ENCODE peak calls at places on chromosomes 7 and 10, in seven cellular contexts. A is NCI-H1930, E is hepatocyte, R is iPS-NIHi11, M is AG04450, N is cardiac muscle cell, W is left ventricle myocardium superior. U is an unnamed sample.

GRCh38 chr7:66930341-66930740 is 9.3 kb downstream of the TMEM248 start:
- DNase-seq in A (no peak), E (peak; percentile 13), R (peak; percentile 72), M (no peak), N (peak; percentile 22), W (no peak), U (peak; percentile 30)

GRCh38 chr7:30740417-30741181 is 11.3 kb upstream of the INMT start:
- DNase-seq in A (peak; percentile 39), E (peak; percentile 82), R (peak; percentile 95), M (peak; percentile 23), N (peak; percentile 81), W (peak; percentile 86), U (peak; percentile 63)

GRCh38 chr7:28847681-28848080 is 110.4 kb downstream of the TRIL start:
- DNase-seq in A (no peak), E (no peak), R (no peak), M (no peak), N (no peak), W (peak; percentile 77), U (no peak)

GRCh38 chr7:108007280-108007679 is 4.3 kb upstream of the LAMB1 start:
- DNase-seq in A (no peak), E (no peak), R (no peak), M (no peak), N (peak; percentile 66), W (no peak), U (no peak)

GRCh38 chr10:7576340-7576739 is 90.4 kb downstream of the ITIH5 start:
- DNase-seq in A (no peak), E (no peak), R (no peak), M (no peak), N (no peak), W (no peak), U (no peak)

GRCh38 chr7:140610204-140611165 is 30.1 kb downstream of the DENND2A start:
- DNase-seq in A (no peak), E (no peak), R (no peak), M (no peak), N (no peak), W (no peak), U (no peak)

GRCh38 chr10:126468876-126469643 is 80.8 kb upstream of the ADAM12 start:
- DNase-seq in A (no peak), E (no peak), R (no peak), M (no peak), N (peak; percentile 34), W (no peak), U (peak; percentile 29)

GRCh38 chr7:15007507-15007906 is 105.0 kb upstream of the DGKB start:
- DNase-seq in A (no peak), E (peak; percentile 26), R (peak; percentile 30), M (no peak), N (peak; percentile 13), W (no peak), U (peak; percentile 7)

GRCh38 chr10:110445871-110446270 is 51.8 kb upstream of the DUSP5 start:
- DNase-seq in A (no peak), E (no peak), R (no peak), M (no peak), N (no peak), W (no peak), U (no peak)

GRCh38 chr7:131674131-131674530 is 117.7 kb upstream of the PODXL start:
- DNase-seq in A (no peak), E (no peak), R (no peak), M (no peak), N (no peak), W (no peak), U (no peak)

GRCh38 chr10:3494131-3494878 is 290.7 kb downstream of the KLF6 start:
- DNase-seq in A (no peak), E (no peak), R (no peak), M (no peak), N (peak; percentile 90), W (no peak), U (peak; percentile 32)

GRCh38 chr7:77538186-77538907 is 1.3 kb downstream of the PTPN12 start:
- DNase-seq in A (peak; percentile 40), E (peak; percentile 91), R (peak; percentile 74), M (peak; percentile 71), N (peak; percentile 97), W (peak; percentile 87), U (peak; percentile 96)

GRCh38 chr7:116588225-116588624 is 63.4 kb downstream of the CAV1 start:
- DNase-seq in A (no peak), E (no peak), R (no peak), M (no peak), N (peak; percentile 77), W (no peak), U (peak; percentile 85)

GRCh38 chr7:95910341-95910740 is 138.0 kb downstream of the DYNC1I1 start:
- DNase-seq in A (no peak), E (no peak), R (no peak), M (no peak), N (no peak), W (no peak), U (no peak)

GRCh38 chr7:37899712-37900247 is 16.8 kb downstream of the SFRP4 start:
- DNase-seq in A (no peak), E (no peak), R (no peak), M (no peak), N (no peak), W (no peak), U (no peak)

GRCh38 chr10:5522913-5523560 is 1.7 kb upstream of the CALML3 start:
- DNase-seq in A (no peak), E (no peak), R (no peak), M (no peak), N (no peak), W (no peak), U (no peak)